ENCODE peak calls at places on chromosomes 6 and 20, in four cellular contexts. A is thyroid gland, V is A549, P is left ventricle myocardium inferior. M is an unnamed sample. For H3K4me1, the result is how much of the 10 kb centered on the place peaks cover.

GRCh38 chr20:32571566-32571965 is 13.6 kb downstream of the NOL4L start:
- DNase-seq in A (no peak), V (no peak), P (no peak), M (no peak)

GRCh38 chr6:7673063-7673536 is 52.8 kb upstream of the BMP6 start:
- DNase-seq in A (peak), V (no peak), P (peak), M (no peak)

GRCh38 chr20:37380864-37381579 is 35.1 kb downstream of the SRC start:
- DNase-seq in A (no peak), V (no peak), P (no peak), M (no peak)

GRCh38 chr6:84801250-84801649 is 36.9 kb upstream of the TBX18 start:
- DNase-seq in A (no peak), V (no peak), P (no peak), M (no peak)

GRCh38 chr20:34301587-34302311 is 1.4 kb downstream of the AHCY start:
- DNase-seq in A (no peak), V (no peak), P (no peak), M (no peak)

GRCh38 chr20:64244281-64244805 is 11.2 kb upstream of the PCMTD2 start:
- DNase-seq in A (no peak), V (no peak), P (no peak), M (no peak)

GRCh38 chr20:49631074-49631716 is 63.3 kb upstream of the PTGIS start:
- DNase-seq in A (no peak), V (no peak), P (no peak), M (no peak)

GRCh38 chr6:113893866-113894265 is 36.7 kb downstream of the MARCKS start:
- DNase-seq in A (no peak), V (no peak), P (no peak), M (no peak)

GRCh38 chr6:164022632-164023031 is 608.1 kb downstream of the QKI start:
- DNase-seq in A (no peak), V (no peak), P (no peak), M (no peak)

GRCh38 chr6:3624268-3625136 is 127.0 kb downstream of the PXDC1 start:
- DNase-seq in A (no peak), V (no peak), P (no peak), M (no peak)

GRCh38 chr6:3625980-3626533 is 125.5 kb downstream of the PXDC1 start:
- DNase-seq in A (no peak), V (no peak), P (no peak), M (no peak)

GRCh38 chr6:3625161-3625979 is 126.1 kb downstream of the PXDC1 start:
- DNase-seq in A (no peak), V (no peak), P (no peak), M (no peak)

GRCh38 chr6:3621411-3621810 is 130.1 kb downstream of the PXDC1 start:
- DNase-seq in A (no peak), V (no peak), P (no peak), M (no peak)

GRCh38 chr6:3623451-3624267 is 127.9 kb downstream of the PXDC1 start:
- DNase-seq in A (peak), V (no peak), P (no peak), M (no peak)
- H3K4me1 ChIP-seq in A (under half), V (under half), P (under half), M (under half)

DNA sequence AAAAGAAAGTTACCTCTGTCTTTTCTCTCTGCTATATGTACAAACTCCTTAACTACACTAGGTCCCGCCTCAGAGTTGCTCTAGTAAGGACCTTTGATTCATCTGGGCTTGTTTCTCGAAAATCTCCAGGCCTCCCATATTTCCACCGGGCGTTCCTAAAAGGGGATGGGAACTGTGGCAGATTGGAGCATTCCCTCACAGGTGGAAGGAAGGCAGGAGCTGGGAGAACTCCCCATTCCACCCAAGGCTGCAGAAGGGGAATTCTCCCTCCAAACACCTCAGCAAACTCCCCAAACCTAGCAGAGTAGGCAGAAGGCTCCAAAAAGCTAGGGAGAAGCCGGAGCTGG is 1.6 kb upstream of the TFAP2A start:
- DNase-seq in A (no peak), V (no peak), P (no peak), M (no peak)
- H3K4me3 ChIP-seq in A (no peak), V (no peak), P (peak), M (peak)

DNA sequence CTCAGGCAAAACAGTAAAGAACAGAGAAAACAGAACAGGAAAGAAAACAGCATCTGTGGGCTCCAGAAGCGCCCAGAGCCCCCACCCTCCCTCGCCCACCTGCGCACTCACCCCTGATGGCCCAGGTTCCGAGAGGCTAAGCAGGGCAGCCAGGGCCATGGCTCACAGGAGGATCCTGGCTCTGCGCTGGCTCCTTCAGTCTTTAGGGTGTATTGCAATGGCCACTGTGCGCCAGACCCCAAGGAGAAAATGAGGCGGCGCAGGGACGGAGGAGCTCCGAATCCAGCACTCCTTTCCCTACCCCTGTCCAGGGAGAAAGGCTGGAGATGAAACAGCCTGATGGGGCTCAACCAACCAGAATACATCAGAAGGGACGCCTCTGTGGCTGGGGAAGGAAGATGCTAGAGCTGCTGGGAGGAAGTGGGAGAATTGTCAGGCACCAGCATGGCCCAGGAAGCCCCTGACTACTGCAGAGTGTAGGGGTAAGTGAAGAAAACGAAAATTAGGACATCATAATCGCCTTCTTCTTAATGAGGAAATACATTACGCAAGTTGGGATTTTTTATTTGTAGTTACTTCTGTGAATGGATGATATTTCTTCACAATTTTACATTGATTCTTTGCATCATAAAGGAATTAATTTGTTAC is 49.0 kb downstream of the COL11A2 start:
- DNase-seq in A (no peak), V (no peak), P (no peak), M (no peak)
- TF ChIP-seq CTCF in A (no peak), V (no peak), P (no peak), M (no peak)

DNA sequence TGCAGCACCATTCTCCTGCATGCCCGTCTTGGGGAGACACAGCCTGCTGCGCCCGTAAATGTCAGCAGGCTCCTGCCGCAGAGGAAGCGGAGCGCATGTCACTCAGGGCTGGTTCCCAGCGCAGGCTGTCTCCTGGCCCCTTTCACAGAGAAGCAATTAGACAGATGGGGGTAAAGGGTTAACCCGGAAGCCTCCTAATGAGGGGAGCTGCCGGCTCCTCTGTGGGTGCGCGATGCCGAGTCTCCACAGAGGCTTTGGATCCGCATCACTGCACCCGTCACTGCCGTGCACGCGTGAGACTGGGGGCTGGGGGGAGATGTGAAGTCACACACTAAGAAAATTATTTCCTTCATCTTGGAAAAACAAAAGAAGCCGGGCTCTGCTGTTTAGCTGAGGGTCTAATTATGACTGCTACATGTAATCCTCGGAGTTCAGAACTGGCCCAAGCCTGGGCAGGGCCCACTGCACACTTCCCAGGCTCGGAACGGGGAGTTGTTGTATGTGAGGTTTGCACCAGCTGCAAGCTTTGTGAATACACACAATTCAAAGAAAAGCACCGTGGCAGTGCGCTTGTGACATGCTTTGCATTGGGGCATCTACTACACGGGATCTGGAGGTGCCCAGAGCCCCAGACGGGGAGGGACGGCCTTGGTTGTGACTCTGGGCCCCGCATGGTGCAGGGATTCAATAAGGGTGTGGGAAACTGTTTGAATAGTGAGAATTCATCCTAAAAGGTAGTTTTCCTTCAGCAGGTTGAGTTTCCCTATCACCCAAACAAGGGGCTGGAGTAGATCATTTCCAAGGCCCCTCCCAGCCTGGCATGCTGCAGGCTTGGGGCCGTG is 331.6 kb downstream of the TAF4 start:
- DNase-seq in A (no peak), V (no peak), P (no peak), M (no peak)
- H3K4me1 ChIP-seq in A (under half), V (under half), P (under half), M (under half)

DNA sequence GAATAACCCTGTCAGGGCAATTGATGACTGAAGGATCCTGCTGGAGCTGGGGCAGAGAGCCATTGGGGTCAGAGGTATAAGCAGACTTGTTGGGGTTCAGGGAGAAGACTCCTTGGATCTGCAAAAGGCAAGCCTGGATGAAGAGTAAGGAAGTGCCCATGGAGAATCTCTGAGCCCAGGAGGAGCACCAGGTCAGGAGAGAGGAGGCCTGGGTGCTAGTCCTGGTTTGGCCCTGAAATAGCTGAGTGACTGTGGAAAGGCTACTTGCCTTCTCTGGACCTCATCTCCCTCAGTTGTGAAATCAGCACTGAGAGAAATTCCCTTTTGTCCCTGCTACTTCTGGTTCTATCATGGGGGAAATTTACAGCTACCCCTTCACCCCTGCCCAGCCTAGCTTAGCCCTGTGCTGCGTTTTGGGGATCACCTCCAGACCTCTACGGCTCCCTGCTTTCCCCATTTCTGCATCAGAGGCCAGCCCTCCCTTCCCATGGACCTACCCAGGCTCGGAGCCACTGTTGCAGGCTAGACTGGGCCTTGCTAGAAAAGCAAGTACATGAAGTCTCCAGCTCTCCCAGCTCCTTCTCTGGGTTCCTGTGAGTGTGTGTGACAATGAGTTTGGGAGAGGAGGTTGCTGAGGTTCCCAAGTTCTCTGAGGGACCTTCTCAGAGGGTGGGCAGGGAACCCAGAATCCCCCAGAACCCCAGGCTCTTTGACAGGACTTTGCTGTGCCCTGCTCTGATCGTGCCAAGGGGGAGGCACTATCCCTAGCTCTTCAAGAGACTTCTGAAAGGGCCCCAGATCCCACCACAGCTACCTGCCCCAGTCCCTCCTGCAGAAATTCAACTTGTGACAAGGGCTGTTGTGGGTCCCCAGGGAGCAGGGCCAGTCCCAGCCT is 2.3 kb upstream of the NCR2 start:
- DNase-seq in A (no peak), V (no peak), P (no peak), M (peak)
- H3K4me3 ChIP-seq in A (no peak), V (no peak), P (no peak), M (no peak)

GRCh38 chr6:159252955-159253508 is 83.8 kb downstream of the FNDC1 start:
- DNase-seq in A (peak), V (peak), P (no peak), M (peak)
- TF ChIP-seq CTCF in A (peak), V (peak), P (peak), M (no peak)